ENCODE peak calls at places on chromosomes 11 and 22, in four cellular contexts. D is GM23248; E is naive thymus-derived CD4-positive, alpha-beta T cell; Q is substantia nigra. F is an unnamed sample.

GRCh38 chr11:72969894-72970335 is 155.7 kb downstream of the ATG16L2 start:
- DNase-seq in D (peak; percentile 82), E (no peak), Q (no peak), F (peak; percentile 2)

GRCh38 chr11:69664103-69664775 is 10.9 kb downstream of the LTO1 start:
- DNase-seq in D (no peak), E (no peak), Q (no peak), F (no peak)

GRCh38 chr11:74546752-74547151 is 45.6 kb upstream of the POLD3 start:
- DNase-seq in D (no peak), E (no peak), Q (no peak), F (peak; percentile 100)

GRCh38 chr11:7577883-7578242 is 64.1 kb downstream of the PPFIBP2 start:
- DNase-seq in D (peak; percentile 66), E (peak; percentile 31), Q (no peak), F (no peak)

GRCh38 chr11:123221611-123222010 is 26.6 kb upstream of the CLMP start:
- DNase-seq in D (no peak), E (no peak), Q (no peak), F (no peak)

GRCh38 chr11:71423181-71423790 is 24.9 kb downstream of the DHCR7 start:
- DNase-seq in D (no peak), E (no peak), Q (no peak), F (no peak)

GRCh38 chr11:78838417-78838816 is 263.8 kb upstream of the NARS2 start:
- DNase-seq in D (no peak), E (no peak), Q (no peak), F (no peak)

GRCh38 chr11:73265278-73265810 is 6.8 kb upstream of the P2RY6 start:
- DNase-seq in D (no peak), E (no peak), Q (no peak), F (no peak)

GRCh38 chr22:23649071-23649501 is 17.0 kb upstream of the DRICH1 start:
- DNase-seq in D (no peak), E (no peak), Q (no peak), F (no peak)

GRCh38 chr11:2525941-2526807 is 81.4 kb downstream of the KCNQ1 start:
- DNase-seq in D (no peak), E (no peak), Q (no peak), F (no peak)

GRCh38 chr11:13216019-13217006 is 61.3 kb upstream of the BMAL1 start:
- DNase-seq in D (peak; percentile 99), E (no peak), Q (no peak), F (peak; percentile 86)

GRCh38 chr11:47241740-47242400 is 6.7 kb downstream of the ACP2 start:
- DNase-seq in D (peak; percentile 91), E (no peak), Q (no peak), F (peak; percentile 22)

GRCh38 chr22:26072611-26073010 is 96.7 kb upstream of the SEZ6L start:
- DNase-seq in D (no peak), E (no peak), Q (no peak), F (no peak)

GRCh38 chr11:35214792-35215193 is 75.8 kb downstream of the CD44 start:
- DNase-seq in D (peak; percentile 98), E (no peak), Q (no peak), F (peak; percentile 82)

GRCh38 chr22:41286639-41287091 is 678 bp upstream of the RANGAP1 start:
- DNase-seq in D (peak; percentile 61), E (peak; percentile 71), Q (no peak), F (no peak)

DNA sequence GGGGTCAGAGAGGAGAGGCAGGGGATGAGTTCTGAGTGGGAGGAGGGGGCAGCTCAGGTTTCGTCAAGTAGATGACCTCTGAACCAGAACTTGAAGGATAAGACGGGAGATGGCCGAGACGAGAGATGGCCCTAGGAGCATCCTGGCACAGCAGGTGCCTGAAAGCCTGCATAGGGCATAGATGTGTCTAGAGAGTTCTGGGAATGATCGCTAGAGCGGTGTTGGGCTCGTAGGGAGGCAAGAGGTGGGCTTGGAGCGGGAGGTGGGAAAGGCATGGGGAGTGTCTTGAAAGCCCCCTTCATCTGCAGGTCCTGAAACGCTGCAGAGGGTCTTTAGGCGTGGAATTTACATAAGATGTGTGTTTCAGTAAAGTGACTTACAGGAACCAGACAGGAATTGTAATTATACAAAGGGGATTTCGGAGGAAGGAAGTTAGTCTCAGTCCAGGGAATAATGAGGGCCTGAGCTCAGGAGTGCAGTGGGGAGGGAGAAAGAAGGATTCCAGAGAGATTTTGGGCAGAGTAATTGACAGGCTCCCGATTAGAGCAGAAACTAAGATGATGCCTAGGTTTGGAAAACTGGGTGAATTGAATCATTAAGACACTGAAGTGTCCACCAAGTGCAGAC is 43.3 kb upstream of the CLDN5 start:
- DNase-seq in D (no peak), E (no peak), Q (no peak), F (no peak)
- H3K27ac ChIP-seq in D (no peak overlapping the region), E (no peak overlapping the region), Q (no peak overlapping the region), F (no peak overlapping the region)

DNA sequence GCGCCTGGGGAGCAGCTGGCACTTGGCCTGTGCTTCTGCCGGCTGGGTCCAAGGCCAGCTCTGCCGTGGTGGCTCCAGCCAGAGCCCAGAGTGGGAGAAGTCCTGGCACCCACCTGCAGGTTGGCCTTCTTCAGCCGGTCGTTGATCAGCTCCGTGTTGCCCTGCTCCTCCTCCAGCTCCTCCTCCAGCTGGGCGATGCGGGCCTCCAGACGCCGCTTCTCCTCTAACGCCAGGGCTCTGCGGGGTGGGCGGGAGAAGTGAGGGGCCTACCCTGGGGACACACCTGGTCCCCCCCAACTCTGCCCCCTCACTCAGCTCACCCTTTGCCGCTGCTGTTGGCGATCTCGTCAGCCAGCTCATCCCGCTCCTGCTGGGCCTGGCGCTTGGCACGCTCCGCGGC is 32.6 kb downstream of the APOL1 start:
- DNase-seq in D (no peak), E (no peak), Q (no peak), F (no peak)
- H3K27ac ChIP-seq in D (no peak overlapping the region), E (peak overlapping the region; percentile 34), Q (no peak overlapping the region), F (no peak overlapping the region)

DNA sequence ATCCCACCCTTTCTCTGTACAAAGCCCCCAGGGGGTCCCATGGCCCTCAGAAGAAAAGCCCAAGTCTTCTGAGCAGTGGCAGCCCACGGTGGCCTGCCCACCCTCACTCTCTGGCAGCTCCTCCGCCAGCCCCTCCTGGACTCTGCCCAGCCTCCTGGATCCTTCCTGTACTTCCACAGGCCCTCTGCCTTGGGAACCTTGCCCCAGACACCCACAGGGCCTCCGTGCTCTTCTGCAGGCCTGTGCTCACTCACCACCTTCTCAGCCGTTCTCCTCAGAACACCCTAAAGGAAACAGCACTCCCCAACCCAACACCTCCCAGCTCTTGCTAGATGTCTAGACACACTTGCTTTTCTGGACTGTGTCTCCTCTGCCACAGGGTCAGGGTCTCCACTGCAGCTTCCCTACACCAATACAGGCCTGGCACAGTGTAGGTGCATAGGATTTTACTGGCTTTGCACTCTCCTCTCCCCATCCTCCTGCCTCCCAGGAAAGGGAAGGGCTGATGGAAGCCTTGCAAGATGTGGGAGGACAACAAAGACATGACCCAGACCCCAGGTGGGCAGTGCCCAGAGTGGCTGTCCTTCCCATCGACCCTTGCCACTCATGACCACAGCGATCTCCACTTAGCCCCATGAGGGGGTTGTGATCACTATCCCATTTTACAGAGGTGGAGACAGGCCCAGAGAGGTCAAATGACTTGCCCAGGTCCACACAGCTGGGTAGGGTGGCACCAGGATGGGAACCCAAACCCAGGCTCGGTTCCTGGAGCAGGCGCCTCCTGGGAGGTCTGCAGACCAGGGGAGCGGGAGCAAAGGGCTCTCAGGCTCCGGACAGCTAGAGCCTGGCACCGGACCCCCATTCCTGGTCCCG is 2.0 kb downstream of the SCARF2 start:
- DNase-seq in D (no peak), E (no peak), Q (no peak), F (no peak)
- H3K27ac ChIP-seq in D (peak overlapping the region; percentile 11), E (no peak overlapping the region), Q (no peak overlapping the region), F (no peak overlapping the region)

GRCh38 chr11:109291553-109291952 is 130.4 kb upstream of the C11orf87 start:
- DNase-seq in D (no peak), E (no peak), Q (no peak), F (no peak)
- H3K27ac ChIP-seq in D (no peak overlapping the region), E (no peak overlapping the region), Q (no peak overlapping the region), F (no peak overlapping the region)

GRCh38 chr11:118412921-118413320 is 11.5 kb downstream of the ATP5MG start:
- DNase-seq in D (no peak), E (no peak), Q (no peak), F (no peak)

GRCh38 chr11:118418770-118419169 is 17.4 kb downstream of the ATP5MG start:
- DNase-seq in D (no peak), E (no peak), Q (no peak), F (no peak)

GRCh38 chr11:118417801-118418200 is 16.4 kb downstream of the ATP5MG start:
- DNase-seq in D (no peak), E (no peak), Q (no peak), F (no peak)

GRCh38 chr11:118415739-118416068 is 14.3 kb downstream of the ATP5MG start:
- DNase-seq in D (peak; percentile 98), E (no peak), Q (no peak), F (peak; percentile 77)

GRCh38 chr11:118415051-118415738 is 13.8 kb downstream of the ATP5MG start:
- DNase-seq in D (no peak), E (no peak), Q (no peak), F (no peak)
- H3K27ac ChIP-seq in D (peak overlapping the region; percentile 71), E (no peak overlapping the region), Q (no peak overlapping the region), F (no peak overlapping the region)

GRCh38 chr11:80993561-80993960 is 1552.7 kb upstream of the TENM4 start:
- DNase-seq in D (peak; percentile 51), E (no peak), Q (no peak), F (no peak)

GRCh38 chr11:80987161-80987560 is 1546.3 kb upstream of the TENM4 start:
- DNase-seq in D (peak; percentile 52), E (no peak), Q (no peak), F (no peak)

GRCh38 chr11:80995523-80995922 is 1554.7 kb upstream of the TENM4 start:
- DNase-seq in D (no peak), E (no peak), Q (no peak), F (no peak)

GRCh38 chr11:80990885-80991284 is 1550.1 kb upstream of the TENM4 start:
- DNase-seq in D (no peak), E (no peak), Q (no peak), F (no peak)
- H3K27ac ChIP-seq in D (no peak overlapping the region), E (no peak overlapping the region), Q (no peak overlapping the region), F (no peak overlapping the region)

GRCh38 chr11:124983674-124984511 is 29.9 kb downstream of the CCDC15 start:
- DNase-seq in D (no peak), E (no peak), Q (no peak), F (no peak)

GRCh38 chr11:124984512-124984854 is 30.5 kb downstream of the CCDC15 start:
- DNase-seq in D (no peak), E (no peak), Q (no peak), F (no peak)

GRCh38 chr11:124988063-124988462 is 34.1 kb downstream of the CCDC15 start:
- DNase-seq in D (no peak), E (no peak), Q (no peak), F (no peak)

GRCh38 chr11:124982043-124982442 is 28.0 kb downstream of the CCDC15 start:
- DNase-seq in D (no peak), E (no peak), Q (no peak), F (no peak)

DNA sequence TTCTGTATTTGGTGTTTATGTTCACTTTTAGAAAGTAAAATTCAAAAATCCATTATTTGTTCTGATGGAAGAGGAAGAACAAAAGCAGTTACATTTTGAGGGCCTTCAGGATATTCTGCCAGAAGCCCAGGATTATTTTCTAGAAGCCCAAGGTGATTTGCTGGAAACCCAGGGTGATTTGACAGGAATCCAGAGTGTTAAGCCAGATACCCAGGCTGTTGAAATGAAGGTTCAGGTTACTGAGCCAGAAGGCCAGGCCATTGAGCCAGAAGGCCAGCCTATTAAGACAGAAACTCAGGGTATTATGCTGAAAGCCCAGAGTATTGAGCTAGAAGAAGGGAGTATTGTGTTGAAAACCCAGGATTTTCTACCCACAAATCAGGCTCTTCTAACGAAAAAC is 33.1 kb downstream of the CCDC15 start:
- DNase-seq in D (no peak), E (no peak), Q (no peak), F (no peak)
- H3K27ac ChIP-seq in D (no peak overlapping the region), E (no peak overlapping the region), Q (no peak overlapping the region), F (no peak overlapping the region)

F was measured in epithelial cell of prostate.